ENCODE peak calls at places on chromosomes 13 and 19, in four cellular contexts. U is K562, Z is GM12878, X is HepG2. H is an unnamed sample.

GRCh38 chr19:39842693-39843435 is 3.3 kb downstream of the FBL start:
- DNase-seq in U (no peak), Z (no peak), X (no peak), H (no peak)

GRCh38 chr19:4831351-4832340 is at the start of gene TICAM1:
- DNase-seq in U (peak), Z (no peak), X (no peak), H (peak)

GRCh38 chr19:45668342-45668871 is 386 bp downstream of the GIPR start:
- DNase-seq in U (no peak), Z (no peak), X (no peak), H (no peak)

GRCh38 chr19:36526581-36526980 is 1.5 kb downstream of the ZNF260 start:
- DNase-seq in U (no peak), Z (no peak), X (no peak), H (no peak)

GRCh38 chr19:44816301-44816700 is 7.4 kb downstream of the BCAM start:
- DNase-seq in U (no peak), Z (no peak), X (no peak), H (no peak)

GRCh38 chr19:9586764-9587163 is 2.5 kb upstream of the ZNF121 start:
- DNase-seq in U (peak), Z (peak), X (peak), H (no peak)

GRCh38 chr13:57123660-57124059 is 17.1 kb upstream of the PRR20A start:
- DNase-seq in U (no peak), Z (no peak), X (no peak), H (no peak)

GRCh38 chr19:4149518-4150288 is 3.7 kb upstream of the CREB3L3 start:
- DNase-seq in U (no peak), Z (no peak), X (peak), H (no peak)

GRCh38 chr13:83881917-83882625 is at the start of gene SLITRK1:
- DNase-seq in U (no peak), Z (peak), X (no peak), H (peak)

GRCh38 chr13:84273163-84273562 is 390.9 kb upstream of the SLITRK1 start:
- DNase-seq in U (no peak), Z (no peak), X (no peak), H (no peak)

GRCh38 chr13:29858667-29859066 is 8.2 kb upstream of the UBL3 start:
- DNase-seq in U (no peak), Z (no peak), X (no peak), H (no peak)

GRCh38 chr19:17052439-17052838 is 22.8 kb downstream of the HAUS8 start:
- DNase-seq in U (peak), Z (no peak), X (no peak), H (no peak)

GRCh38 chr19:56508282-56508778 is 675 bp downstream of the ZNF471 start:
- DNase-seq in U (no peak), Z (no peak), X (no peak), H (peak)
- H3K4me3 ChIP-seq in U (no peak), Z (no peak), X (no peak), H (peak)

GRCh38 chr13:104105418-104106355 is 1039.5 kb upstream of the SLC10A2 start:
- DNase-seq in U (no peak), Z (no peak), X (no peak), H (no peak)

GRCh38 chr13:104111031-104111430 is 1044.8 kb upstream of the SLC10A2 start:
- DNase-seq in U (no peak), Z (no peak), X (no peak), H (no peak)

GRCh38 chr13:104106705-104107393 is 1040.6 kb upstream of the SLC10A2 start:
- DNase-seq in U (no peak), Z (no peak), X (no peak), H (no peak)
- TF ChIP-seq CHD4 in U (no peak), Z (no peak), X (no peak), H (no peak)

GRCh38 chr19:30225615-30226463 is 146.3 kb upstream of the ZNF536 start:
- DNase-seq in U (no peak), Z (no peak), X (no peak), H (peak)
- TF ChIP-seq RAD21 in U (no peak), Z (no peak), X (no peak), H (no peak)

GRCh38 chr13:101919541-101920306 is 467.2 kb downstream of the ITGBL1 start:
- DNase-seq in U (no peak), Z (no peak), X (no peak), H (no peak)
- H3K4me3 ChIP-seq in U (no peak), Z (no peak), X (no peak), H (no peak)

DNA sequence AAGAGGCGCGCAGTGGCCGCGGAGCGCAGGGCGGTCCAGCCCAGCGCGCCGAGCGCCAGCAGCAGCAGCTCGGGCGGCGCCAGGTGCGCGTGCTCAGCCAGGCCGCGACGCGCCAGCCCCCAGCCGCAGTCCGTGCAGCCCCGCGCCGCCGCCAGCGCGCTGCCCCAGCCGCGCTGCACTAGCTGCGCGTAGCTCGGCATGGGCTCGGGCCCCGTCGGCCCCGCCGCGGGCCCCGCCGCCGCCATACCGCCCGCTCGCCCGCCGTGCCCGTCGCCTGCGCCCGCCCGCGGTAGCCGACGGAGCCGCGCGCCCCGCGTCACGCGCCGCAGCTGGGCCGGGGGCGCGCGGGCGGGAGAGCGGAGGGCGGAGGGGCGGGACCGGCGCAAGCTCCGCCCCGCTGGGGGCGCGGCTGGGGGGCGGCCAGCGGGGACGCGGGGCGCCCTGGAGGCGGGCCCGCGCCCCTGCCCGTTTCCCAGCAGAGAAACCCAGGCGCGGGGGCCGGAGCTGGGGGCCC is at the start of gene CERS1:
- DNase-seq in U (peak), Z (no peak), X (no peak), H (peak)
- TF ChIP-seq CHD4 in U (no peak), Z (no peak), X (no peak), H (no peak)

GRCh38 chr13:99987180-99988047 is 5.8 kb downstream of the ZIC2 start:
- DNase-seq in U (no peak), Z (no peak), X (no peak), H (no peak)

GRCh38 chr13:99989376-99990044 is 7.9 kb downstream of the ZIC2 start:
- DNase-seq in U (no peak), Z (no peak), X (no peak), H (no peak)

GRCh38 chr13:99990045-99990977 is 8.7 kb downstream of the ZIC2 start:
- DNase-seq in U (no peak), Z (no peak), X (no peak), H (no peak)

GRCh38 chr13:99986751-99987150 is 5.2 kb downstream of the ZIC2 start:
- DNase-seq in U (no peak), Z (no peak), X (no peak), H (no peak)

DNA sequence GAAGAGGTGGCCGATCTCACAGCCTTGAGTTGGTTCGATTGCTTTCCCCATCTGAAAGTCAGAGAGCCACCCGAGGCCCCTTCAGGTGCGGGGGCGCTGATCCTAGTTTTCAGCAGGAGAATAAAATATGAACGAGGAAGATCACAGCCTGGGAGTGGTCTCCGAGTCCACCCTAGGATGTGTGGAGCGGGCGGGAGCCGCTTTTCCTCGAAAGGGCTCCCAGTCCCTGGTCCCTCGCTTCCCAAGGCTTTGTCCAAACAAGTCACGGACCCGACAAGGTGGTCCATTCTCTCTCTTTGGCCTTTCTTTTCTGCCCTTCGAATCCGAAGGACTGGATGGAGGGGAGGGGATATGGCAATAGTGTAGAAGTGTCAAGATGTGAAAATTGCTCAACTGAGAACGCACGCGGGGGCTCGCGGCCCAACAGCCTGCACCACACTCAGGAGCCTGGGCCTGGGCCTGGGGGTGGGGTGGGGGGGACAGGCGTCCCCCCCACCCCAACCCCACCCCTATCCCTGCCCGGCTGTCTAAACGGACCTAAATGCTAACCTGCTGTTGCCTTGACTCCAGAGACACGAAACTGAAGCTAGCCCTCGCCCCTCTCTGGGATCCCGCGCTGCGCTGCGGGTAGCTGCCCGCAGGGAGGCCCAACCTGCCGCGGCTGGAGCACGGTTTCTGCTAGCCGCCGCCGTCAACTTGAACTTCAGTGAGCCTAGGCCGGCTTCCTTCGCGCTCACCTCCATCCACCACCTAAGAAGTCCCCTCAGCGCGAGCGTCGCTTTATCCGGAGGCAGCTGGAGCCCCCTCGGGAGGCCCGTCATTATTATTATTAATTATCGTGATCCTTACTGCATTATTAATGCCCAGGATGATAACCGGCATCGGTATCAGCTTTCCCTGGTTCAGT is 7.1 kb downstream of the ZIC2 start:
- DNase-seq in U (no peak), Z (no peak), X (no peak), H (no peak)
- TF ChIP-seq RAD21 in U (no peak), Z (no peak), X (no peak), H (no peak)

GRCh38 chr13:49538404-49538803 is 42.7 kb downstream of the PHF11 start:
- DNase-seq in U (no peak), Z (no peak), X (no peak), H (no peak)

GRCh38 chr13:49539746-49540145 is 44.0 kb downstream of the PHF11 start:
- DNase-seq in U (no peak), Z (no peak), X (no peak), H (no peak)

GRCh38 chr13:49536144-49536873 is 40.6 kb downstream of the PHF11 start:
- DNase-seq in U (no peak), Z (no peak), X (no peak), H (no peak)

GRCh38 chr13:49540552-49540951 is 44.8 kb downstream of the PHF11 start:
- DNase-seq in U (no peak), Z (peak), X (no peak), H (no peak)

DNA sequence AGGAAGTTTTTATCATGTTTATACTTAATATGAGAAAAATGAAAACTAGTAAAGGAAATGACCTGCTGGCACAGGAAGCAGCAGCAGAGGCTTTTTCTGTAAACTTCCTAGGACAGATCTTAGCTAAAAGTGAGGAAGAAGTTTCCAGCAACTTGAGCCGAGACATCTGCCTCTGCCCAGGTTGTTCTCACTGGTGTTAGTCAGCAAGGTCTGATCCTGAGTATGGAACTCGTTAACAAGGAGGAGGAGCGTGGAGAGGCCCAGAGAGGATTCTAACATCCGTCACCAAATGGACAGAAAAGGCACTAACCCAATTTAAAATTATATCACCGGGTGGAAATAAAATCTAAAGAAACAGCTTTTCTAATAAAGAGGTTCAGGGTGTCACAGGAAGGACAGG is 43.6 kb downstream of the PHF11 start:
- DNase-seq in U (no peak), Z (no peak), X (no peak), H (no peak)
- H3K4me3 ChIP-seq in U (no peak), Z (no peak), X (no peak), H (no peak)

GRCh38 chr13:112889351-112890290 is 79.4 kb upstream of the MCF2L start:
- DNase-seq in U (no peak), Z (no peak), X (no peak), H (no peak)

GRCh38 chr13:112890316-112891131 is 78.5 kb upstream of the MCF2L start:
- DNase-seq in U (no peak), Z (no peak), X (no peak), H (no peak)

GRCh38 chr13:112893570-112894422 is 75.2 kb upstream of the MCF2L start:
- DNase-seq in U (peak), Z (no peak), X (peak), H (no peak)

GRCh38 chr13:112892759-112893569 is 76.0 kb upstream of the MCF2L start:
- DNase-seq in U (no peak), Z (no peak), X (peak), H (no peak)

DNA sequence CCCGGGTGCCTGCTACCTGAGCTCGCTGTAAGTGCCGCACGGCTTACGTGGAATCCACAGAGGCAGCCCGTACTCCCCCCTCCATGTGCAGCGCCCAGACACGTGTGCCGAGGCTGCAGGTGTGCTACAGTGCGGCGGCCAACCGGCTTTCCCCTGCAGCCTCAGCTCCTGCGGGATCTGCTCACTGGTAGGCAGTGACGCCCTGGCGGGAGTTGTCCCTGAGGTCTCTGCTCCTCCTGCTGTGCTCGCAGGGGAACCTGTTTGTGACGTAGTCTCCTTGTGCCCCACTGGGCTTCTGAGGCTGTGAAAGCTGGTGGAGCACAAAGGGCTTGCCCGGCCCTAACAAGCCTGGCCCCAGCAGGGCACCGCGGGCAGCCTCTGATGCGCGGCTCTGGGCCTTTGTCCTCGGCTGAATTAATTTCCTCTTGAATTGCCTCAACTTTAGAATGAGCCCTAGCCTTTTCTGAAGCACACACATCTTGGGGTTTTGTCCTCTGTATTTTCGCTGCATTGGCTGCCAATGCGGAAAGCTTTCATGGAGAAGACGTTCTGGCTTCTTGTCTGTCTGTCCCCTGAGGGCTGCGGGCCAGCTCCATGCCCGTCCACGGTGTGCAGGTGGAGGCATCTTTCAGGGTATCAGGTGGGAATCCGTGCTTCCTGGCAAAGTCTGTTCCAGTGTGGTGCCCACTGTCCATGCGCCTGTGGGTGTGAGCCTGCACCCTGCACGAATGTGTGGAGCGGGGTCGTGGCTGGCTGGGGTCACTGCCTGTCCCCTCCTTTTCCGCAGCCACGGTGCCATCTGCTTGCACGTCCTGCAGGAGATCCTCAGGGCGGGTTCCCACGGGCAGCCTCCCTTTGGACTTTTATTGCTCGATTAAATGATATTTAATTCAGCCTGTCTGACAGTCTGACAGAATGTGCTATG is 77.3 kb upstream of the MCF2L start:
- DNase-seq in U (no peak), Z (no peak), X (no peak), H (no peak)
- TF ChIP-seq CHD4 in U (no peak), Z (no peak), X (no peak), H (no peak)

GRCh38 chr13:112879283-112879833 is 89.7 kb upstream of the MCF2L start:
- DNase-seq in U (no peak), Z (no peak), X (no peak), H (no peak)
- TF ChIP-seq RAD21 in U (no peak), Z (no peak), X (no peak), H (no peak)

GRCh38 chr19:43462383-43462782 is 3.0 kb downstream of the LYPD3 start:
- DNase-seq in U (no peak), Z (no peak), X (no peak), H (no peak)
- H3K4me3 ChIP-seq in U (no peak), Z (no peak), X (no peak), H (no peak)